ENCODE peak calls at places on chromosomes 12 and 14, in six cellular contexts. One of them, this sample, is unnamed.

GRCh38 chr12:120481022-120481767 is 11.6 kb upstream of the SRSF9 start:
- DNase-seq in CD8-positive, alpha-beta memory T cell: peak; percentile 17
- DNase-seq in DMS53: no peak
- DNase-seq in stimulated activated CD8-positive, alpha-beta memory T cell treated with anti-CD3 and anti-CD28 coated beads, Interleukin-7, amount 100 ng/mL, for 4 hours: no peak
- DNase-seq in A549: no peak
- DNase-seq in EH: no peak
- DNase-seq in this sample: no peak

GRCh38 chr14:73712540-73713141 is 1.5 kb downstream of the PNMA1 start:
- DNase-seq in CD8-positive, alpha-beta memory T cell: no peak
- DNase-seq in DMS53: peak; percentile 53
- DNase-seq in stimulated activated CD8-positive, alpha-beta memory T cell treated with anti-CD3 and anti-CD28 coated beads, Interleukin-7, amount 100 ng/mL, for 4 hours: no peak
- DNase-seq in A549: no peak
- DNase-seq in EH: peak; percentile 46
- DNase-seq in this sample: no peak

GRCh38 chr12:121637231-121637914 is 11.0 kb downstream of the ORAI1 start:
- DNase-seq in CD8-positive, alpha-beta memory T cell: peak; percentile 41
- DNase-seq in DMS53: no peak
- DNase-seq in stimulated activated CD8-positive, alpha-beta memory T cell treated with anti-CD3 and anti-CD28 coated beads, Interleukin-7, amount 100 ng/mL, for 4 hours: peak; percentile 45
- DNase-seq in A549: no peak
- DNase-seq in EH: no peak
- DNase-seq in this sample: no peak

GRCh38 chr14:21711360-21711961 is 37.8 kb upstream of the OR4E1 start:
- DNase-seq in CD8-positive, alpha-beta memory T cell: no peak
- DNase-seq in DMS53: peak; percentile 49
- DNase-seq in stimulated activated CD8-positive, alpha-beta memory T cell treated with anti-CD3 and anti-CD28 coated beads, Interleukin-7, amount 100 ng/mL, for 4 hours: no peak
- DNase-seq in A549: peak; percentile 36
- DNase-seq in EH: peak; percentile 37
- DNase-seq in this sample: peak; percentile 11

GRCh38 chr12:5745251-5745888 is 199.7 kb downstream of the ANO2 start:
- DNase-seq in CD8-positive, alpha-beta memory T cell: no peak
- DNase-seq in DMS53: peak; percentile 99
- DNase-seq in stimulated activated CD8-positive, alpha-beta memory T cell treated with anti-CD3 and anti-CD28 coated beads, Interleukin-7, amount 100 ng/mL, for 4 hours: peak; percentile 3
- DNase-seq in A549: peak; percentile 51
- DNase-seq in EH: peak; percentile 71
- DNase-seq in this sample: peak; percentile 90

GRCh38 chr14:62800577-62800976 is 244.7 kb downstream of the KCNH5 start:
- DNase-seq in CD8-positive, alpha-beta memory T cell: no peak
- DNase-seq in DMS53: peak; percentile 73
- DNase-seq in stimulated activated CD8-positive, alpha-beta memory T cell treated with anti-CD3 and anti-CD28 coated beads, Interleukin-7, amount 100 ng/mL, for 4 hours: no peak
- DNase-seq in A549: no peak
- DNase-seq in EH: no peak
- DNase-seq in this sample: no peak

GRCh38 chr14:71473843-71474242 is 458.4 kb upstream of the RGS6 start:
- DNase-seq in CD8-positive, alpha-beta memory T cell: no peak
- DNase-seq in DMS53: no peak
- DNase-seq in stimulated activated CD8-positive, alpha-beta memory T cell treated with anti-CD3 and anti-CD28 coated beads, Interleukin-7, amount 100 ng/mL, for 4 hours: no peak
- DNase-seq in A549: no peak
- DNase-seq in EH: no peak
- DNase-seq in this sample: no peak

GRCh38 chr14:24279301-24280186 is 8.1 kb upstream of the RABGGTA start:
- DNase-seq in CD8-positive, alpha-beta memory T cell: peak; percentile 27
- DNase-seq in DMS53: peak; percentile 30
- DNase-seq in stimulated activated CD8-positive, alpha-beta memory T cell treated with anti-CD3 and anti-CD28 coated beads, Interleukin-7, amount 100 ng/mL, for 4 hours: no peak
- DNase-seq in A549: no peak
- DNase-seq in EH: peak; percentile 24
- DNase-seq in this sample: no peak

GRCh38 chr14:72699852-72700257 is 194.0 kb downstream of the DPF3 start:
- DNase-seq in CD8-positive, alpha-beta memory T cell: no peak
- DNase-seq in DMS53: no peak
- DNase-seq in stimulated activated CD8-positive, alpha-beta memory T cell treated with anti-CD3 and anti-CD28 coated beads, Interleukin-7, amount 100 ng/mL, for 4 hours: no peak
- DNase-seq in A549: no peak
- DNase-seq in EH: peak; percentile 88
- DNase-seq in this sample: no peak

GRCh38 chr14:74949859-74950572 is 5.4 kb downstream of the PGF start:
- DNase-seq in CD8-positive, alpha-beta memory T cell: no peak
- DNase-seq in DMS53: no peak
- DNase-seq in stimulated activated CD8-positive, alpha-beta memory T cell treated with anti-CD3 and anti-CD28 coated beads, Interleukin-7, amount 100 ng/mL, for 4 hours: no peak
- DNase-seq in A549: no peak
- DNase-seq in EH: no peak
- DNase-seq in this sample: no peak